ENCODE peak calls at places on chromosomes 12 and 14, in ten cellular contexts. V is epithelial cell of esophagus, S is Panc1, K is Calu3, F is BJ, O is endothelial cell of umbilical vein, W is progenitor cell of endocrine pancreas, I is GM12865, T is GM13977, R is heart left ventricle. P is an unnamed sample.

GRCh38 chr12:73629893-73630872 is 907.5 kb upstream of the ATXN7L3B start:
- DNase-seq in F (no peak), K (no peak), S (no peak), W (no peak), V (no peak), O (no peak), R (no peak), I (no peak), T (no peak), P (no peak)

GRCh38 chr12:851913-852312 is 97.6 kb downstream of the RAD52 start:
- DNase-seq in T (no peak), V (peak), O (peak), I (no peak), R (no peak), W (no peak), S (no peak), F (peak), K (no peak), P (no peak)

GRCh38 chr14:32217301-32217700 is 14.2 kb upstream of the RNU6-8 start:
- DNase-seq in S (no peak), T (no peak), V (no peak), R (no peak), F (no peak), W (no peak), I (peak), O (no peak), K (no peak), P (no peak)

GRCh38 chr12:7832059-7832696 is 40.5 kb downstream of the SLC2A14 start:
- DNase-seq in V (peak), O (peak), I (peak), K (peak), F (no peak), W (no peak), R (peak), S (peak), T (peak), P (peak)

GRCh38 chr12:8446642-8447547 is 8.9 kb upstream of the CLEC6A start:
- DNase-seq in W (no peak), F (no peak), T (no peak), V (no peak), R (no peak), S (no peak), K (no peak), I (no peak), O (peak), P (no peak)

GRCh38 chr12:70561550-70561949 is 75.7 kb downstream of the PTPRB start:
- DNase-seq in I (no peak), W (no peak), R (no peak), O (no peak), V (no peak), T (no peak), F (no peak), K (no peak), S (no peak), P (no peak)

GRCh38 chr12:30624009-30624408 is 71.7 kb downstream of the IPO8 start:
- DNase-seq in O (no peak), W (no peak), I (no peak), K (no peak), V (no peak), F (no peak), S (no peak), T (no peak), R (no peak), P (no peak)

GRCh38 chr12:91009319-91009950 is 4.7 kb upstream of the EPYC start:
- DNase-seq in R (no peak), O (peak), I (peak), W (no peak), T (peak), S (no peak), K (no peak), V (peak), F (no peak), P (no peak)

GRCh38 chr12:83573676-83574075 is 887.0 kb downstream of the TMTC2 start:
- DNase-seq in I (no peak), V (peak), W (no peak), S (no peak), O (no peak), T (no peak), K (peak), F (peak), R (no peak), P (peak)

GRCh38 chr14:38302034-38302433 is 46.1 kb upstream of the CLEC14A start:
- DNase-seq in F (no peak), V (no peak), R (no peak), T (no peak), S (no peak), O (no peak), W (no peak), K (no peak), I (no peak), P (no peak)

GRCh38 chr14:95242870-95243269 is 76.8 kb downstream of the CLMN start:
- DNase-seq in R (no peak), K (no peak), T (no peak), V (no peak), S (no peak), F (no peak), O (no peak), W (no peak), I (no peak), P (no peak)

GRCh38 chr12:67661311-67662011 is 12.9 kb downstream of the DYRK2 start:
- DNase-seq in T (no peak), V (no peak), O (no peak), S (no peak), I (no peak), F (peak), R (no peak), K (no peak), W (no peak), P (no peak)

GRCh38 chr12:40106202-40106533 is 287 bp upstream of the SLC2A13 start:
- DNase-seq in K (no peak), O (no peak), R (no peak), S (no peak), W (no peak), V (no peak), T (no peak), F (no peak), I (no peak), P (no peak)

GRCh38 chr12:47909839-47910465 is 5.2 kb upstream of the VDR start:
- DNase-seq in T (no peak), O (no peak), K (no peak), F (no peak), S (no peak), I (no peak), R (no peak), V (peak), W (no peak), P (no peak)

GRCh38 chr12:2432856-2433255 is 361.9 kb upstream of the FKBP4 start:
- DNase-seq in I (no peak), T (no peak), S (no peak), V (no peak), K (no peak), O (no peak), W (no peak), R (no peak), F (no peak), P (no peak)

GRCh38 chr12:57483466-57483865 is 3.8 kb upstream of the ARHGAP9 start:
- DNase-seq in S (no peak), I (no peak), V (no peak), R (no peak), O (no peak), T (no peak), F (peak), K (no peak), W (no peak), P (no peak)

GRCh38 chr14:35088514-35088913 is 33.3 kb downstream of the PPP2R3C start:
- DNase-seq in I (no peak), W (no peak), T (no peak), V (no peak), O (no peak), R (no peak), K (no peak), S (no peak), F (no peak), P (no peak)

GRCh38 chr14:94045563-94046345 is 19.6 kb downstream of the OTUB2 start:
- DNase-seq in W (no peak), T (no peak), R (peak), O (no peak), V (no peak), K (no peak), F (no peak), S (no peak), I (no peak), P (no peak)

GRCh38 chr14:33118653-33119052 is 180.0 kb downstream of the NPAS3 start:
- DNase-seq in V (no peak), W (no peak), I (no peak), F (no peak), S (no peak), T (no peak), O (no peak), R (no peak), K (no peak), P (no peak)

GRCh38 chr14:105947599-105947998 is 421.2 kb downstream of the TMEM121 start:
- DNase-seq in F (no peak), R (no peak), V (no peak), T (no peak), K (no peak), S (no peak), O (no peak), I (no peak), W (no peak), P (no peak)

GRCh38 chr14:105945891-105946290 is 419.5 kb downstream of the TMEM121 start:
- DNase-seq in I (peak), W (no peak), T (no peak), R (peak), V (no peak), S (no peak), O (no peak), K (peak), F (no peak), P (no peak)

GRCh38 chr14:105943973-105944602 is 417.7 kb downstream of the TMEM121 start:
- DNase-seq in W (no peak), R (no peak), O (no peak), K (no peak), T (no peak), F (no peak), V (no peak), I (no peak), S (no peak), P (no peak)

GRCh38 chr14:105941226-105942166 is 415.1 kb downstream of the TMEM121 start:
- DNase-seq in O (no peak), S (no peak), F (no peak), R (peak), W (no peak), T (no peak), I (no peak), K (no peak), V (no peak), P (no peak)

GRCh38 chr14:105944632-105945610 is 418.5 kb downstream of the TMEM121 start:
- DNase-seq in F (no peak), I (peak), S (peak), T (peak), R (peak), W (no peak), V (no peak), O (no peak), K (peak), P (peak)
- TF ChIP-seq CTCF in F (no peak), I (peak), S (peak), T (peak), R (peak), W (no peak), V (no peak), O (no peak), K (peak), P (peak)

GRCh38 chr14:66758031-66758613 is 250.2 kb downstream of the GPHN start:
- DNase-seq in I (no peak), R (no peak), W (no peak), S (no peak), V (no peak), O (no peak), K (peak), T (no peak), F (no peak), P (no peak)
- TF ChIP-seq CTCF in I (no peak), R (no peak), W (no peak), S (peak), V (no peak), O (no peak), K (no peak), T (no peak), F (no peak), P (peak)

GRCh38 chr12:24851341-24851740 is 97.6 kb downstream of the BCAT1 start:
- DNase-seq in W (no peak), R (no peak), I (no peak), S (no peak), F (no peak), T (no peak), O (no peak), K (no peak), V (no peak), P (no peak)

GRCh38 chr12:24853094-24853493 is 95.8 kb downstream of the BCAT1 start:
- DNase-seq in S (no peak), O (no peak), I (no peak), W (no peak), K (no peak), F (no peak), V (no peak), R (no peak), T (no peak), P (no peak)

GRCh38 chr12:24853588-24853987 is 95.3 kb downstream of the BCAT1 start:
- DNase-seq in R (no peak), S (no peak), O (peak), W (no peak), K (no peak), F (no peak), I (no peak), T (no peak), V (peak), P (no peak)

GRCh38 chr12:24851816-24852337 is 97.0 kb downstream of the BCAT1 start:
- DNase-seq in T (no peak), K (no peak), R (no peak), V (no peak), S (no peak), I (no peak), O (peak), W (no peak), F (no peak), P (no peak)

DNA sequence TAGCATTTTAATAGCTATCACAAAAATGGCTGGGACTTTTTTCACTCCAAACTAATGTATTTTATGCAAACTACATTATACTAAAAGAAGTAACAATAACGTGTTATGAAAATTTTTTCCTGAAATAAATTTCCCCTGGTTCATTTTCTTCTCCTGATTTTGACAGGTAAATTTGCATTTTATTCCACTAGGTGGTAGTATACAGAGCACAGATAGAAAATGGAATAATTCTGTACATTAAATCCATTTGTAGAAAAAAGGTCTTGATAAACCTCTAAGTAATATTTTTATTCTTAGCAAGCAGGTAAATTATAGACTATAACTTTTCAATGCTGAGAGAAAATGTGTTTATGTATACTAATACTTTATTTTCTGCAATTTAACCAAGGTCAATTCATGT is 96.5 kb downstream of the BCAT1 start:
- DNase-seq in K (no peak), O (peak), S (no peak), V (peak), F (no peak), R (no peak), I (no peak), W (no peak), T (no peak), P (no peak)
- TF ChIP-seq CTCF in K (peak), O (no peak), S (peak), V (no peak), F (peak), R (peak), I (peak), W (peak), T (peak), P (peak)

GRCh38 chr12:88810806-88811205 is 230.5 kb upstream of the KITLG start:
- DNase-seq in F (no peak), S (no peak), K (no peak), V (no peak), W (no peak), R (no peak), I (no peak), T (no peak), O (no peak), P (no peak)
- TF ChIP-seq CTCF in F (no peak), S (no peak), K (no peak), V (no peak), W (no peak), R (no peak), I (no peak), T (no peak), O (no peak), P (no peak)

GRCh38 chr14:74575936-74576335 is 36.1 kb downstream of the LTBP2 start:
- DNase-seq in V (no peak), I (no peak), F (no peak), O (no peak), S (no peak), K (no peak), W (no peak), T (no peak), R (no peak), P (no peak)

GRCh38 chr14:74577948-74578275 is 34.1 kb downstream of the LTBP2 start:
- DNase-seq in V (no peak), S (no peak), F (no peak), I (no peak), T (no peak), R (no peak), K (no peak), O (no peak), W (no peak), P (no peak)

GRCh38 chr14:74578479-74578878 is 33.6 kb downstream of the LTBP2 start:
- DNase-seq in K (no peak), R (no peak), S (no peak), O (no peak), T (no peak), W (no peak), I (no peak), V (no peak), F (no peak), P (no peak)

GRCh38 chr14:74575507-74575906 is 36.5 kb downstream of the LTBP2 start:
- DNase-seq in V (no peak), T (no peak), K (no peak), R (no peak), F (no peak), O (no peak), I (no peak), W (no peak), S (no peak), P (no peak)

GRCh38 chr14:74577247-74577947 is 34.6 kb downstream of the LTBP2 start:
- DNase-seq in I (no peak), T (no peak), O (no peak), V (no peak), W (no peak), R (no peak), K (no peak), S (no peak), F (no peak), P (no peak)
- TF ChIP-seq CTCF in I (no peak), T (no peak), O (no peak), V (no peak), W (no peak), R (no peak), K (no peak), S (no peak), F (no peak), P (no peak)

GRCh38 chr12:52171950-52172512 is 19.8 kb downstream of the KRT80 start:
- DNase-seq in S (no peak), V (peak), F (no peak), T (no peak), K (peak), W (peak), R (no peak), O (no peak), I (no peak), P (no peak)
- TF ChIP-seq CTCF in S (peak), V (peak), F (peak), T (peak), K (no peak), W (peak), R (no peak), O (peak), I (peak), P (peak)